ENCODE peak calls at places on chromosomes 2 and 18, in five cellular contexts. K is cardiac muscle cell; G is B cell; O is CD4-positive, alpha-beta T cell; N is A549. F is an unnamed sample.

GRCh38 chr2:223998983-223999382 is 40.1 kb downstream of the SERPINE2 start:
- DNase-seq in G (no peak), O (no peak), N (no peak), K (no peak), F (no peak)

GRCh38 chr2:45992021-45992745 is 305.0 kb upstream of the EPAS1 start:
- DNase-seq in N (peak), G (no peak), O (no peak), K (peak), F (no peak)

GRCh38 chr18:22641973-22642372 is 224.3 kb upstream of the CTAGE1 start:
- DNase-seq in N (no peak), O (no peak), G (no peak), K (peak), F (no peak)

GRCh38 chr18:13446024-13446423 is 227.5 kb downstream of the LDLRAD4 start:
- DNase-seq in N (peak), O (no peak), G (no peak), K (no peak), F (no peak)

GRCh38 chr18:50654658-50655550 is 95.0 kb downstream of the MAPK4 start:
- DNase-seq in O (no peak), G (no peak), N (no peak), K (peak), F (no peak)

GRCh38 chr2:7057865-7058400 is 140.7 kb downstream of the RNF144A start:
- DNase-seq in K (no peak), G (peak), N (no peak), O (no peak), F (no peak)

GRCh38 chr2:216909541-216910175 is 49.8 kb upstream of the TNP1 start:
- DNase-seq in K (no peak), G (no peak), N (no peak), O (no peak), F (no peak)

GRCh38 chr2:71950256-71951066 is 197.2 kb downstream of the CYP26B1 start:
- DNase-seq in N (no peak), K (peak), G (no peak), O (no peak), F (no peak)

GRCh38 chr18:44938396-44939036 is 257.8 kb downstream of the SETBP1 start:
- DNase-seq in K (no peak), N (no peak), O (no peak), G (no peak), F (no peak)

GRCh38 chr18:77191241-77191751 is 58.4 kb upstream of the GALR1 start:
- DNase-seq in O (no peak), N (no peak), K (peak), G (no peak), F (peak)

GRCh38 chr18:22813648-22814328 is 119.3 kb upstream of the RBBP8 start:
- DNase-seq in O (no peak), G (no peak), N (peak), K (peak), F (no peak)

GRCh38 chr2:127614731-127615130 is 31.2 kb upstream of the GPR17 start:
- DNase-seq in N (no peak), G (no peak), K (no peak), O (no peak), F (no peak)

GRCh38 chr2:3486047-3487027 is 33.0 kb downstream of the ADI1 start:
- DNase-seq in G (peak), N (no peak), O (no peak), K (no peak), F (peak)

GRCh38 chr2:114201781-114202180 is 240.7 kb upstream of the DPP10 start:
- DNase-seq in G (no peak), N (no peak), O (no peak), K (no peak), F (no peak)

GRCh38 chr2:10064932-10065682 is 15.1 kb downstream of the CYS1 start:
- DNase-seq in O (no peak), G (no peak), K (no peak), N (no peak), F (no peak)

DNA sequence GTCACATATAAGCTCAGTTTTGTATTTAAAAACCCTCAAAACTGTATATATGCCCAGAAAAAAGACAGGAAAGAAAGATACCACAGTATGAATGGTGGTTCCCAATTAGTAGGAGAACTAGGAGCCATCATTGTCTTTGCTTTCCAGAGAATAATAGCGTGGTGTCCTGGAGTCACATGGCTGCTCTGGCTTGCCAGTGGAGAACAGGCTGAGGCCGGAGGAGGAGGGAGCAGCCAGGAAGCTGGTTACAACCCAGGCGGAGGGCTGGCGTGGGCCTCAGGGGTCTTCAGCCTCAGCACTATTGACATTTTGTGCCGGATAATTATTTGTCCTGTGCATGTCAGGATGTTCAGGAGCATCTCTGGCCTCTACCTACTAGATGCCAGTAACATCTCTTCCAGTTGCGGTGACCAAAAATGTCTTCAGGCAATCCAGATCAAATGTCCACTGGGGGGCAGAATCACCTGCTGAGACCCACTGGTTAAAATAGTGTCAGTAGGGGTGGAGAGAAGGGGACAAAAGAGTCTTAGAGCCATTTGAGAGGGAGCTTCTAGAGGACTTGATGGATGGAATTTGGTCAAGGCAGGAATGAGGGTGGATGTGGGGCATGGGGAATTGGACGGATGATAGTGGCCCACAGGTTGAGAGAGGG is 144.8 kb downstream of the AGAP1 start:
- DNase-seq in G (no peak), O (no peak), K (no peak), N (no peak), F (no peak)
- TF ChIP-seq CTCF in G (no peak), O (no peak), K (no peak), N (peak), F (peak)

GRCh38 chr2:8985561-8986326 is 17.7 kb downstream of the MBOAT2 start:
- DNase-seq in O (no peak), N (no peak), G (no peak), K (no peak), F (no peak)

GRCh38 chr2:8987413-8987812 is 16.1 kb downstream of the MBOAT2 start:
- DNase-seq in N (no peak), G (no peak), O (no peak), K (peak), F (no peak)

GRCh38 chr2:8984152-8984551 is 19.3 kb downstream of the MBOAT2 start:
- DNase-seq in K (peak), N (no peak), O (no peak), G (no peak), F (no peak)

GRCh38 chr2:8984855-8985254 is 18.6 kb downstream of the MBOAT2 start:
- DNase-seq in O (no peak), K (peak), G (no peak), N (no peak), F (no peak)

DNA sequence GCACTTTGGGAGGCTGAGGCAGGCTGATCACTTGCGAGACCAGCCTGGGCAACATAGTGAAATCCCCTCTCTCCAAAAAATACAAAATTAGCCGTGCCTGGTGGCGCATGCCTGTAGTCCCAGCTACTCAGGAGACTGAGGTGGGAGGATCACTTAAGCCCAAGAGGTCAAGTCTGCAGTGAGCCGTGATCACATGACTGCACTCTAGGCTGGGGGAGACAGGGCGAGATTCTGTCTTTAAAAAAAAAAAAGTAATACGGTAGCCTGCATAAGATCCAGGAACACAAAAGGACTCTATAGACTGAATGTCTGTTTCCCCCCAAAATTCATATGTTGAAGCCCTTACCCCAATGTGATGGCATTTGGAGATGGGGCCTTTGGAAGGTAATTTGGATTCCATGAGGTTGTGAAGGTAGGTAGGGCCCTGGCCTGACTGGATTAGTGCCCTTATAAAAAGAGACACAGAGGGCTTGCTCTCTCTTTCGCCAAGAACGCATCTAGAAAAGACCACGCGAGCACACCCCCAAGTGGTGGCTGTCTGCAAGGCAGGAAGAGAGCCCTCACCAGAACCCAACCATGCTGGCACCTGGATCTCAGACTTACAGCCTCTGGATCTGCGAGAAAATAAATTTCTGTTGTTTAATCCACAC is 17.0 kb downstream of the MBOAT2 start:
- DNase-seq in K (no peak), G (no peak), N (peak), O (no peak), F (no peak)
- TF ChIP-seq CTCF in K (peak), G (no peak), N (peak), O (no peak), F (peak)

GRCh38 chr2:64866797-64867196 is 122.4 kb upstream of the SLC1A4 start:
- DNase-seq in K (peak), O (no peak), G (no peak), N (peak), F (no peak)
- TF ChIP-seq CTCF in K (no peak), O (no peak), G (no peak), N (no peak), F (no peak)

GRCh38 chr18:38539871-38540270 is 974.3 kb upstream of the CELF4 start:
- DNase-seq in N (no peak), K (no peak), O (no peak), G (no peak), F (no peak)

GRCh38 chr18:38539373-38539772 is 973.8 kb upstream of the CELF4 start:
- DNase-seq in G (no peak), O (no peak), K (no peak), N (no peak), F (no peak)

DNA sequence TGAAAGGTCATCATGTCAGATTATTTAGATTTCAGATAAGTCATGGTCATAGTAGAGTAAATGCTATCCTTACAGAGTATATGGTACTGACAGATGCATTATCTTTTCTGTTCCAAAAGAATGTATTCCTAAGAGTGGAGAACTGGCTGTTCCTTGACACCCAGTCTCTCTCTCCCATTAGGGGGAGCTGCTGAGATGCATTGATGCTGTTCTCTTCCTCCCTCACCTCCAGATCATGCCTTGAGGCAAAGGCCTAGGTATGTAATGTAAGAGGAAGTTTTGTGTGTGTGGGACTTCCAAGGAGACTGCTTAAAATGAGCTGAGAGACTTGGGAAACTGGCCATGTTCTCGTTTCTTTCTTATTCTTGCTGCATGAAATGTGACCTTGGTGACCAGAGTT is 979.5 kb upstream of the CELF4 start:
- DNase-seq in N (peak), G (no peak), K (peak), O (no peak), F (no peak)
- TF ChIP-seq CTCF in N (no peak), G (no peak), K (no peak), O (no peak), F (peak)

DNA sequence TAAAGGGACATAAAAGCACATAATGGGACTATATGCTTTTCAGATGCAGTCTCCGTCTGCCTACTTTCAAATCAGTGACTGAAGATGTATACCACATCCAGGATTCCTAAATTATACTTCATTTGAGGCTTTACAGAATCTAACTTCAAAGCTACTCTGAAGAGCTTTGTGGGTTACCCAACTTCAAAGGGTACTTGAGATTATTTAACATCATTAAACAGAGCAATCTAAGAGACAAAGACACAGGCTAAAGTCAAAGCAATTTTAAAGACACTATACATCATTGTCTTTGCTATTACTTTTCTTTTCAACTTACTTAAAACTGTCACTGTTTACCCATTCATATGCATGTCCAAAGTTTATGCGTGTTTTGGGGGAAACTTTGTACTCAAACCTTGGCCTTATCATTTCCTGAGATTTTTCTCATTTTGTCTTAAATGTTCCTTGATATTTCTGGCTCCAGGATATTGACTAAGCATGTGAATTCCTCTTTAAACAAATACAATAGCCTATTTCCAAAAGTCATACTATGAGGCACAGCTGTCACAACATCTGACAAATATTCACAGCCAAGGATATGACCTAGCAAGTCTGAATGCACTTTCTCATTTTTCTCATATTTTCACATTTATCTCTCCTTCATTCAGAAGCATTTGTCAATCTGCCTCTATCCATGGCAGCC is 1985.1 kb upstream of the PIK3C3 start:
- DNase-seq in O (no peak), G (no peak), N (no peak), K (peak), F (no peak)
- TF ChIP-seq CTCF in O (no peak), G (no peak), N (no peak), K (no peak), F (no peak)

DNA sequence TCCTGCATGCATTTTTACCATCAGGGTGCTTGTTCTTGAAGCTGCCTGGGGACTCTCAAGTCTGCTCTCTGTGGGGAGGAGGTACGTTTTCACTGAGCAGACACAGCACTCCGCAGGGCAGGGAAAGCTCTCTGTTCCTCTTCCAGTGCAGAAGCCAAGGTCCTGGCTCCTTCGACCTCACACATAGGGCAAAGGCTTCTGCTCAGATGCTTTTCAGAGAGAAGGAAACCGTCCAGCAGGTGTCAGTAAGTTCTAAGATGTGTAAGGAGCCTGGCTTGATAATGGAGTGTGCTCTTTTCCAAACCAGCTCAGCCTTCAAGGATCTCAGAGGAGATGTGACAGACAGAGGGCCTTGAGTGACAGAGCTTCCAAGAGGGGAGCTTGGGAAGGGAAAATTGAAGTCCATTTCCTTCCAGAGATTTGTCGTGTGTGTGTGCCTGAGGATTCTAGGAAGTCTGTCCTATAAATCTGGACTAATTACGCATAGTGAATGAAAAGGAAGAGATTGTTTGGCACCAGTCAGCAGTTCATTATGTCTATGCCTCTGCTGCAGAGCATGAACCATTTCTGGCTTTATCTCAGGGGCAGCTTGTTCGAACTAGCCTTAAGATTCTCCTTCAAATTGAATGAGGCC is 67.4 kb upstream of the UPP2 start:
- DNase-seq in G (no peak), K (peak), O (no peak), N (peak), F (peak)
- TF ChIP-seq CTCF in G (peak), K (peak), O (peak), N (peak), F (peak)